ENCODE peak calls at places on chromosomes 3 and 15, in five cellular contexts. M, O, A, Z and N are unnamed samples.
A peak's percentile ranks its signal among the peaks of the same experiment; 100 is the strongest.

GRCh38 chr15:57100136-57100539 is 181.7 kb downstream of the TCF12 start:
- DNase-seq in A (no peak), M (no peak), O (no peak), Z (no peak), N (no peak)

GRCh38 chr3:184539801-184540440 is 21.7 kb upstream of the EPHB3 start:
- DNase-seq in A (no peak), M (no peak), O (no peak), Z (no peak), N (no peak)

GRCh38 chr3:159821148-159821547 is 167.5 kb upstream of the IL12A start:
- DNase-seq in A (peak; percentile 71), M (no peak), O (no peak), Z (peak; percentile 58), N (no peak)

GRCh38 chr15:32730677-32731654 is 13.2 kb downstream of the GREM1 start:
- DNase-seq in M (no peak), O (peak; percentile 57), Z (peak; percentile 29), A (no peak), N (peak; percentile 81)

GRCh38 chr3:101531473-101532086 is 18.6 kb upstream of the SENP7 start:
- DNase-seq in Z (no peak), M (no peak), A (no peak), O (no peak), N (no peak)

GRCh38 chr3:149009732-149010131 is 18.4 kb downstream of the GYG1 start:
- DNase-seq in O (no peak), Z (no peak), A (no peak), M (peak; percentile 44), N (no peak)

GRCh38 chr3:13850161-13850945 is 29.5 kb downstream of the WNT7A start:
- DNase-seq in O (peak; percentile 98), Z (no peak), M (no peak), A (no peak), N (peak; percentile 92)

GRCh38 chr3:49715611-49716121 is 3.8 kb downstream of the AMIGO3 start:
- DNase-seq in M (no peak), A (no peak), Z (no peak), O (no peak), N (no peak)

GRCh38 chr15:90839187-90840071 is 29.0 kb upstream of the FURIN start:
- DNase-seq in O (no peak), M (no peak), A (peak; percentile 72), Z (peak; percentile 51), N (peak; percentile 29)

GRCh38 chr15:54250351-54250750 is 272.1 kb downstream of the UNC13C start:
- DNase-seq in O (no peak), M (no peak), A (no peak), Z (no peak), N (no peak)

GRCh38 chr3:188165596-188165995 is 11.6 kb downstream of the LPP start:
- DNase-seq in M (no peak), O (no peak), Z (no peak), A (no peak), N (peak; percentile 38)

GRCh38 chr3:31277582-31277981 is 255.1 kb upstream of the STT3B start:
- DNase-seq in A (no peak), M (no peak), O (no peak), Z (peak; percentile 77), N (no peak)

GRCh38 chr15:35698331-35698730 is 152.4 kb upstream of the DPH6 start:
- DNase-seq in Z (no peak), M (no peak), O (no peak), A (no peak), N (no peak)

GRCh38 chr3:119294889-119295769 is 946 bp downstream of the ARHGAP31 start:
- DNase-seq in Z (peak; percentile 35), A (no peak), M (peak; percentile 37), O (peak; percentile 52), N (no peak)

GRCh38 chr3:36697397-36698001 is 66.9 kb downstream of the DCLK3 start:
- DNase-seq in A (no peak), M (no peak), Z (no peak), O (peak; percentile 49), N (peak; percentile 15)

GRCh38 chr15:52308446-52309153 is 13.0 kb upstream of the MYO5C start:
- DNase-seq in M (no peak), Z (no peak), O (no peak), A (no peak), N (no peak)

GRCh38 chr3:157354722-157355121 is 81.9 kb upstream of the PTX3 start:
- DNase-seq in O (peak; percentile 79), M (no peak), Z (peak; percentile 57), A (no peak), N (peak; percentile 70)

GRCh38 chr3:135228131-135228530 is 433.1 kb downstream of the EPHB1 start:
- DNase-seq in Z (no peak), O (no peak), M (no peak), A (no peak), N (no peak)

GRCh38 chr3:71290301-71290700 is 293.2 kb downstream of the FOXP1 start:
- DNase-seq in Z (no peak), O (no peak), A (no peak), M (no peak), N (no peak)

GRCh38 chr15:88505721-88506120 is 38.2 kb downstream of the MRPS11 start:
- DNase-seq in A (no peak), Z (no peak), O (peak; percentile 28), M (no peak), N (no peak)

GRCh38 chr15:92435145-92435544 is 41.5 kb downstream of the ST8SIA2 start:
- DNase-seq in M (no peak), Z (no peak), O (no peak), A (no peak), N (no peak)

GRCh38 chr3:180063783-180064182 is 27.0 kb upstream of the PEX5L start:
- DNase-seq in Z (no peak), O (peak; percentile 93), M (no peak), A (no peak), N (no peak)

GRCh38 chr3:141148770-141149169 is 82.9 kb upstream of the PXYLP1 start:
- DNase-seq in O (no peak), A (no peak), M (no peak), Z (no peak), N (no peak)

GRCh38 chr15:78047631-78048409 is 29.7 kb downstream of the TBC1D2B start:
- DNase-seq in A (no peak), O (no peak), M (peak; percentile 45), Z (peak; percentile 79), N (no peak)

GRCh38 chr15:29888651-29889050 is 66.4 kb upstream of the TJP1 start:
- DNase-seq in M (no peak), Z (peak; percentile 60), A (peak; percentile 49), O (no peak), N (no peak)

GRCh38 chr3:43953814-43954241 is 263.1 kb downstream of the ABHD5 start:
- DNase-seq in O (peak; percentile 70), A (peak; percentile 20), M (no peak), Z (peak; percentile 11), N (no peak)

GRCh38 chr15:91223902-91224301 is 123.8 kb downstream of the SV2B start:
- DNase-seq in M (no peak), A (no peak), O (peak; percentile 2), Z (no peak), N (no peak)

GRCh38 chr3:118137783-118138182 is 896.9 kb downstream of the IGSF11 start:
- DNase-seq in O (no peak), Z (no peak), A (no peak), M (no peak), N (no peak)

GRCh38 chr3:159185443-159186050 is 383.7 kb downstream of the MFSD1 start:
- DNase-seq in M (no peak), Z (no peak), O (no peak), A (no peak), N (no peak)

GRCh38 chr15:73746288-73746687 is 6.9 kb downstream of the INSYN1 start:
- DNase-seq in O (no peak), M (no peak), Z (no peak), A (no peak), N (no peak)

GRCh38 chr3:123876858-123877257 is 7.3 kb downstream of the MYLK start:
- DNase-seq in Z (no peak), M (no peak), A (no peak), O (peak; percentile 23), N (no peak)
- TF ChIP-seq CTCF in Z (peak; percentile 15), M (no peak), A (peak; percentile 1), O (peak; percentile 55), N (no peak)

DNA sequence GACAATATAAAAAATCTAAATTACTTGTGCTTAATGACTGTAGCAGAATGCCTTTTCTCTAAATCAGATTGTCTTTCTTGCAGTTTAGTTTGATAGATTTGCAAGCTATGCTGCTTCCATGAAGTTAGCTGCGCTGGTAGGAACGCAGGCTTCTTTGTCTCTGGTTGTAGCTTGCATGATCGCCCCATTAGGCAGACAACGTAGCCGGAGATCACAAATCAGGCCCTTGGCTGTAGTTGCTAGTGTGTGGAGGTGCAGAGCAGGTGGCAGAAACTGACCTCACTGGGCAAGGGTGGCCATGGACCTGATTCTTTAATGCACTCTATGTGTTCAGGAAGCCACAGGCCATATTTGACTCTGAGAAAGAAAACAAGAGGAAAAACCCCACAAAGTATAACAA is 6.2 kb downstream of the ZIC1 start:
- DNase-seq in O (no peak), Z (no peak), A (no peak), M (no peak), N (no peak)
- TF ChIP-seq CTCF in O (no peak), Z (no peak), A (no peak), M (no peak), N (no peak)

GRCh38 chr3:171163724-171164465 is 137.4 kb upstream of the SLC2A2 start:
- DNase-seq in O (peak; percentile 88), Z (no peak), M (no peak), A (no peak), N (no peak)

GRCh38 chr3:171160326-171160725 is 133.8 kb upstream of the SLC2A2 start:
- DNase-seq in O (no peak), M (no peak), A (no peak), Z (no peak), N (no peak)

GRCh38 chr3:171165986-171166385 is 139.5 kb upstream of the SLC2A2 start:
- DNase-seq in O (no peak), M (no peak), Z (no peak), A (no peak), N (no peak)

GRCh38 chr3:171165499-171165921 is 139.0 kb upstream of the SLC2A2 start:
- DNase-seq in Z (no peak), A (no peak), O (no peak), M (no peak), N (no peak)

GRCh38 chr3:171162986-171163723 is 136.6 kb upstream of the SLC2A2 start:
- DNase-seq in O (peak; percentile 53), M (no peak), Z (no peak), A (no peak), N (no peak)
- TF ChIP-seq CTCF in O (peak; percentile 87), M (peak; percentile 72), Z (peak; percentile 59), A (peak; percentile 28), N (peak; percentile 72)

DNA sequence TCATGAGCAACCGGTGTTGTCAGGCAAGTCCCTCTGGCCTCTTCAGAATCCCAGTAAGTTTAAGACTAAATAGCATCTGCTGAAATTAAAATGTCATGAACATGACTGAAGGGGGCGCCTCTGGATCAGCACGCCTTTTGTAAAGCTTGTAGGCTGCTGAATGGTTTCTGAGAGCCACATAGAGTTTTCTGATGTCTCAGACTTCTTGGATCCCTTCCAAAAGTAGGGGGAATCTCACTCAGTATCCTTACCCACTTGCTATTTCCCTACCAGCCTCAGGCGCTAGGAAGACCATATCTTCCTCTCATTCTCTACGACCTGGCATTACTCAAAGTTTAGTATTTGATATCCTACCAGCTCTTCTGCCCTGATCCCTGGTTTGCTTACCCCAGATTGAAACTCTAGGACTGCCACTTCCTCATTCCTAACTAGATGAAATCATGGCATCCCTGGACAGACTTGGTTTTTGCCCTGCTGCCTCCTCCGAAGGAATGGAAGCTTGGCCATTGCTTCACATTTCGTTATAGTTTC is 62.7 kb upstream of the CD47 start:
- DNase-seq in O (peak; percentile 71), A (no peak), M (no peak), Z (peak; percentile 74), N (peak; percentile 50)
- TF ChIP-seq CTCF in O (peak; percentile 76), A (peak; percentile 35), M (peak; percentile 35), Z (peak; percentile 46), N (no peak)